ENCODE peak calls at places on chromosomes 11 and 22, in seven cellular contexts. J, I, G, F, Z, C and W are unnamed samples. For H3K4me1, the result is how much of the 10 kb centered on the place peaks cover.

GRCh38 chr11:12569499-12570040 is 104.7 kb upstream of the TEAD1 start:
- DNase-seq in C (no peak), I (no peak), J (peak), F (no peak), Z (peak), G (peak), W (no peak)

GRCh38 chr11:2541881-2542361 is 97.1 kb downstream of the KCNQ1 start:
- DNase-seq in I (no peak), G (no peak), J (no peak), Z (no peak), F (no peak), C (no peak), W (no peak)

GRCh38 chr22:31250740-31251330 is 38.7 kb downstream of the LIMK2 start:
- DNase-seq in I (no peak), C (no peak), Z (peak), F (no peak), J (peak), G (no peak), W (no peak)

GRCh38 chr11:57269580-57270021 is 32.6 kb upstream of the APLNR start:
- DNase-seq in C (no peak), J (no peak), I (no peak), Z (no peak), G (no peak), F (no peak), W (no peak)

GRCh38 chr11:57150454-57150917 is 31.3 kb upstream of the LRRC55 start:
- DNase-seq in Z (no peak), I (peak), J (no peak), G (peak), F (no peak), C (no peak), W (no peak)

GRCh38 chr11:121814962-121815361 is 301.1 kb downstream of the BLID start:
- DNase-seq in G (peak), I (no peak), C (no peak), Z (no peak), J (no peak), F (no peak), W (no peak)

GRCh38 chr11:86198156-86198555 is 46.4 kb upstream of the EED start:
- DNase-seq in J (no peak), I (no peak), C (no peak), Z (no peak), F (no peak), G (no peak), W (no peak)

GRCh38 chr11:65859812-65860277 is 388 bp upstream of the MUS81 start:
- DNase-seq in G (no peak), J (no peak), F (no peak), Z (no peak), I (no peak), C (no peak), W (no peak)

GRCh38 chr11:19763315-19763714 is 50.7 kb downstream of the NAV2 start:
- DNase-seq in J (no peak), Z (no peak), I (no peak), G (no peak), C (no peak), F (no peak), W (no peak)

GRCh38 chr11:65183201-65183891 is 1.6 kb downstream of the CAPN1 start:
- DNase-seq in J (no peak), F (peak), C (no peak), G (no peak), I (no peak), Z (peak), W (no peak)

GRCh38 chr11:62627718-62628117 is 5.9 kb upstream of the B3GAT3 start:
- DNase-seq in I (no peak), C (no peak), J (no peak), F (no peak), Z (no peak), G (no peak), W (no peak)

GRCh38 chr11:66136752-66137123 is 66.7 kb downstream of the PACS1 start:
- DNase-seq in Z (no peak), C (no peak), F (no peak), I (no peak), J (peak), G (peak), W (no peak)

GRCh38 chr22:23225337-23225723 is 45.0 kb downstream of the BCR start:
- DNase-seq in G (no peak), C (no peak), J (no peak), I (no peak), F (no peak), Z (no peak), W (no peak)

GRCh38 chr22:23228503-23228902 is 48.2 kb downstream of the BCR start:
- DNase-seq in G (no peak), C (no peak), Z (no peak), F (no peak), J (no peak), I (no peak), W (no peak)

GRCh38 chr22:23225724-23226496 is 45.6 kb downstream of the BCR start:
- DNase-seq in Z (no peak), J (no peak), G (no peak), I (no peak), F (no peak), C (no peak), W (no peak)

GRCh38 chr22:23227380-23227779 is 47.1 kb downstream of the BCR start:
- DNase-seq in G (no peak), I (no peak), C (no peak), F (no peak), Z (no peak), J (no peak), W (no peak)

GRCh38 chr22:23226497-23226850 is 46.2 kb downstream of the BCR start:
- DNase-seq in I (no peak), C (no peak), Z (no peak), J (no peak), G (no peak), F (no peak), W (no peak)
- H3K4me1 ChIP-seq in I (under half), C (under half), Z (under half), J (under half), G (under half), F (under half), W (under half)

DNA sequence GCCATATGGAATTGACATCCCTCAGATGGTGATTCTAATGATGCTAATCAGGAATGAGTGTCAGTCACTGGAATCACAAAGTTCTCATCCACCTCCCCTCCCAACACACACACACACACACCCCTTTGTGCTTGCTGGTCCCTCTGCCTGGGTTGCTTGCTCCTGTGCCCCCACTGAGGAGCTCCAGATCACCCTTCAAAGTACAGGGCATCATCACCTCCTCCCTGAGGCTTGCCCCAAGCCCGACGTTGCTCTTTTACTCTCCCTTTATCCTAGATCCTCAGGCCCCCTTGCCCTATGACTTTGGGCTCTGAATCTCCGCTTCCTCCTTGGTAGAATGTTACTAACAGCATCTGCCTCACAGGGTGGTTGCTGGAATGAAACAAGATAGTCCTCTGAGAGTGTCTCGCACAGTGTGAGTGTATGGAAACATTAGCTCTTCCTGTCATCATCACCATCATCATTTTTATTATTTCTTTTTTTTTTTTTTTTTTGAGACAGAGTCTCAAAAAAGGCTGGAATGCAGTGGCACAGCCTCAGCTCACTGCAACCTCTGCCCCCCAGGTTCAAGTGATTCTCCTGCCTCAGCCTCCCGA is 3.4 kb downstream of the TOM1 start:
- DNase-seq in F (no peak), C (no peak), G (no peak), Z (no peak), J (no peak), I (no peak), W (no peak)
- H2BK5ac ChIP-seq in F (no peak), C (no peak), G (peak), Z (no peak), J (no peak), I (no peak), W (no peak)

GRCh38 chr11:129842138-129842537 is 26.5 kb downstream of the TMEM45B start:
- DNase-seq in I (no peak), Z (no peak), C (no peak), F (no peak), G (no peak), J (no peak), W (no peak)
- H4K8ac ChIP-seq in I (no peak), Z (no peak), C (no peak), F (no peak), G (no peak), J (no peak), W (no peak)

GRCh38 chr11:118396097-118396501 is 5.3 kb upstream of the ATP5MG start:
- DNase-seq in G (no peak), J (no peak), I (no peak), F (no peak), C (no peak), Z (no peak), W (no peak)

GRCh38 chr11:118401880-118402590 is 629 bp downstream of the ATP5MG start:
- DNase-seq in C (peak), J (peak), I (peak), F (no peak), G (peak), Z (peak), W (peak)

GRCh38 chr11:118397448-118397847 is 4.0 kb upstream of the ATP5MG start:
- DNase-seq in Z (no peak), J (no peak), C (no peak), G (no peak), F (no peak), I (no peak), W (no peak)

GRCh38 chr11:118398797-118399564 is 2.4 kb upstream of the ATP5MG start:
- DNase-seq in F (no peak), Z (no peak), G (peak), J (peak), I (no peak), C (no peak), W (no peak)

GRCh38 chr11:118401151-118401879 is at the start of gene ATP5MG:
- DNase-seq in I (peak), J (peak), G (peak), C (peak), F (peak), Z (peak), W (peak)
- H3K4me1 ChIP-seq in I (under half), J (under half), G (under half), C (under half), F (under half), Z (under half), W (under half)

GRCh38 chr11:31412946-31413345 is 43.3 kb downstream of the DNAJC24 start:
- DNase-seq in Z (peak), C (no peak), J (peak), G (peak), F (no peak), I (no peak), W (no peak)
- H2BK5ac ChIP-seq in Z (no peak), C (no peak), J (no peak), G (no peak), F (no peak), I (no peak), W (no peak)

GRCh38 chr11:108813086-108813485 is 148.2 kb downstream of the DDX10 start:
- DNase-seq in Z (no peak), J (no peak), G (no peak), F (no peak), I (no peak), C (no peak), W (no peak)

GRCh38 chr11:108819957-108820356 is 155.1 kb downstream of the DDX10 start:
- DNase-seq in I (no peak), C (no peak), Z (no peak), J (no peak), G (no peak), F (no peak), W (no peak)

GRCh38 chr11:108818971-108819370 is 154.1 kb downstream of the DDX10 start:
- DNase-seq in F (no peak), C (no peak), J (no peak), Z (no peak), G (no peak), I (no peak), W (no peak)

DNA sequence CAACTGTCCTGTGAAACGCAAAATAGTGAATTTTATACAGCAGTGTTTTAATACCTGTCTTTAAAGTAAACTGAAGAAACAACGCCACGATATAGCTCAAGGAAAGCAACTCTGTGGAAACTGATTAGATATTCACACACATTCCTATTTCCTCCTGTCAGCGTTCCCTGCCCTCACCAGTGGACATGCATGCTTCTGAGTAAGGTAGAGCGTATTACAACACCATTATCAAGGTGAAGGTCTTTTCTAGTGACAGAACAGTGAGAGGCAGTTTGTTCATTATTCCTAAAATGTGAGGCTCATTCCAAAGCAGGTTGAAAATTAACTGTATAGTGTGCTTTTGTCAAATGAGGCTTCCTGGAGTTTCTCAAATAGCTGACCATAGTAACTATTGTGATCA is 153.1 kb downstream of the DDX10 start:
- DNase-seq in C (no peak), G (no peak), Z (peak), F (no peak), I (peak), J (no peak), W (no peak)
- H4K8ac ChIP-seq in C (no peak), G (no peak), Z (no peak), F (no peak), I (no peak), J (no peak), W (no peak)